ENCODE peak calls at places on chromosomes 1 and 21, in four cellular contexts. E is HCT116, T is H54, I is body of pancreas. K is an unnamed sample.

GRCh38 chr1:198496216-198497143 is 44.0 kb downstream of the ATP6V1G3 start:
- DNase-seq in E (no peak), T (no peak), I (no peak), K (no peak)

GRCh38 chr1:156618853-156619581 is at the start of gene HAPLN2:
- DNase-seq in E (no peak), T (no peak), I (peak), K (no peak)

GRCh38 chr1:203186446-203187305 is at the start of gene CHI3L1:
- DNase-seq in E (no peak), T (no peak), I (peak), K (peak)

GRCh38 chr1:25780318-25781129 is 19.5 kb upstream of the SELENON start:
- DNase-seq in E (no peak), T (no peak), I (no peak), K (no peak)

GRCh38 chr1:186681806-186682205 is 1.6 kb upstream of the PTGS2 start:
- DNase-seq in E (no peak), T (no peak), I (no peak), K (no peak)

GRCh38 chr1:187566371-187566770 is 737.6 kb downstream of the PLA2G4A start:
- DNase-seq in E (no peak), T (no peak), I (no peak), K (no peak)

GRCh38 chr1:217370757-217371156 is 260.1 kb downstream of the GPATCH2 start:
- DNase-seq in E (no peak), T (no peak), I (no peak), K (no peak)

GRCh38 chr1:247079141-247079874 is 697 bp upstream of the ZNF670 start:
- DNase-seq in E (no peak), T (no peak), I (no peak), K (peak)

GRCh38 chr21:25550352-25550751 is 56.9 kb downstream of the MRPL39 start:
- DNase-seq in E (no peak), T (no peak), I (no peak), K (no peak)

GRCh38 chr1:168792142-168792541 is 63.1 kb upstream of the DPT start:
- DNase-seq in E (no peak), T (no peak), I (no peak), K (no peak)

GRCh38 chr1:172270605-172271004 is 149.9 kb upstream of the C1orf105 start:
- DNase-seq in E (no peak), T (no peak), I (no peak), K (no peak)

DNA sequence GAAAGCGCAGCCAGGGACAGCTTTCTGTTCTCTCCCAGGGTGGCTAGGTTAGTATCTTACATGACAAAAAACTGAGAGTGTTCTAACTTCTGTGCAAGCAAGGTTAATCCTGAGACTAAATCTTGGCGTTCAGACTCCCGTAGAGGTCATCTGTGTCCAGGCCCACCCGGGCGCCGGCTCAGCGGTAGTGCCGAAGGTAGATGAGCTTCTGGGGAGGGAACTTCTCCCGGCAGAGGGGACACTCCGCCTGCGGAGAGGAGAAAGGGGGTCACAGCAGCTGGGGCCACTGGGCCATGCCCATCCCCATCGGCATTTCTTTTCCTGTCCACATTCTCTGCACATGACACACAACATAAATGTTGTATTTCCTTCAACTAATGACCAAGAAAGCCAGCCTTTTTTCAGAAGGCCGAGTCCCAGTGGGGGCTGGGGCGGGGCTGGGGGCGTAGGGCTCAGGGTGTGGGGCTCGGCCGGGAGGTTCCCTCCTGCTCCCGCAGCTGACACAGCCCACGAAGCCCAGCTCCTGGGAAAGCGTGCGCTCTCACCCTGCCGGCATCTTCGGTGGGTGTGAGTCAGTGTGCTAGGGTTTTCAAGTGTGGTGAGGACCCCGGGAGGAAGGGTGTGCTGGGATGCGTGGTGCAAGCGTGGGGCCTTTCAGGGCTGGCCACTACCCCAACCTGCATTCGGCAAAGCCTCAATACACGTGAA is 6.6 kb downstream of the PEX10 start:
- DNase-seq in E (no peak), T (no peak), I (no peak), K (no peak)
- TF ChIP-seq POLR2A in E (no peak), T (no peak), I (no peak), K (no peak)

GRCh38 chr1:11907275-11908138 is 18.7 kb downstream of the KIAA2013 start:
- DNase-seq in E (peak), T (peak), I (peak), K (peak)

GRCh38 chr1:11906870-11907269 is 19.4 kb downstream of the KIAA2013 start:
- DNase-seq in E (no peak), T (no peak), I (no peak), K (no peak)

GRCh38 chr1:11912000-11912399 is 14.2 kb downstream of the KIAA2013 start:
- DNase-seq in E (no peak), T (no peak), I (no peak), K (no peak)

GRCh38 chr1:11904978-11905377 is 21.2 kb downstream of the KIAA2013 start:
- DNase-seq in E (no peak), T (no peak), I (no peak), K (no peak)

DNA sequence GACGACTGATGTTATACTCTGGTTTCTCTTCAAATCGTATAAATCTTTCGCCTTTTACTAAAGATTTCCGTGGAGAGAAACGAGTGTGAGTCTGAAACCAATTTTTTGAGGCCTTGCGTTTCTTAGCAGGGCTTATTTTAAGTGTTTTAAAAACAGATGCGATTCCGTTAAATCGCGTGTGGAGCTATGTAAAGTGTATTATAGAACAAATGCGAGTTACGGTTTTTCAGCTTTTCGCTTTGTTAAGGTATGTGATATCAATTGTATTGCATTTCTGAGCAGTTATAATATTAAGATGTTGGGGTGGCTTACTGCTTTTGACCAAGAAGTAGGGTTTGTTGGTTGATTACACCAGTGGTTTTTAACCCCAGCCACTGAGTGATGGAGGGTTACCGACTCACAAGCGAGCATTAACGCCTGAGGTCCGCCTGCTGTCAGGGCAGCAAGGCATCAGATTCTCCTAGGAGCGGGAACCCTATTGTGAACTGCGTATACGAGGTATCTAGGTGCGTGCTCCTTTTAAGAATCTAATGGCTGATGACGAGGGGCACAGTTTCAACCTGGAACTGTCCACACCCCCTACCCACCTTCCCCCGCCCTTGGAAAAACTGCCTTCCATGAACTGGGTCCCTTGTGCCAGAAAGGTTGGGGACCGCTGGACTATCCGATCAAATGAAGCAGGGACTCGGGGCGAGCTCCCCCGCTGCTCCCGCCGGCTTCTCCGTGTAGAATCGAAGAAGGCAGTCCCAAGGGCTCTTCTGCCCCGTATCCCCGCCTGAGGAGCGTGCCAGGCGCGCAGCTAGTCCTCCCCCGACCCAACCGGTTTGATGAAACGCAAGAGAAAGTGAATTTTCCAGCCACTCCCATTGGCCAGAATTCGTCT is 17.8 kb downstream of the KIAA2013 start:
- DNase-seq in E (peak), T (peak), I (peak), K (peak)
- TF ChIP-seq POLR2A in E (peak), T (peak), I (peak), K (peak)

DNA sequence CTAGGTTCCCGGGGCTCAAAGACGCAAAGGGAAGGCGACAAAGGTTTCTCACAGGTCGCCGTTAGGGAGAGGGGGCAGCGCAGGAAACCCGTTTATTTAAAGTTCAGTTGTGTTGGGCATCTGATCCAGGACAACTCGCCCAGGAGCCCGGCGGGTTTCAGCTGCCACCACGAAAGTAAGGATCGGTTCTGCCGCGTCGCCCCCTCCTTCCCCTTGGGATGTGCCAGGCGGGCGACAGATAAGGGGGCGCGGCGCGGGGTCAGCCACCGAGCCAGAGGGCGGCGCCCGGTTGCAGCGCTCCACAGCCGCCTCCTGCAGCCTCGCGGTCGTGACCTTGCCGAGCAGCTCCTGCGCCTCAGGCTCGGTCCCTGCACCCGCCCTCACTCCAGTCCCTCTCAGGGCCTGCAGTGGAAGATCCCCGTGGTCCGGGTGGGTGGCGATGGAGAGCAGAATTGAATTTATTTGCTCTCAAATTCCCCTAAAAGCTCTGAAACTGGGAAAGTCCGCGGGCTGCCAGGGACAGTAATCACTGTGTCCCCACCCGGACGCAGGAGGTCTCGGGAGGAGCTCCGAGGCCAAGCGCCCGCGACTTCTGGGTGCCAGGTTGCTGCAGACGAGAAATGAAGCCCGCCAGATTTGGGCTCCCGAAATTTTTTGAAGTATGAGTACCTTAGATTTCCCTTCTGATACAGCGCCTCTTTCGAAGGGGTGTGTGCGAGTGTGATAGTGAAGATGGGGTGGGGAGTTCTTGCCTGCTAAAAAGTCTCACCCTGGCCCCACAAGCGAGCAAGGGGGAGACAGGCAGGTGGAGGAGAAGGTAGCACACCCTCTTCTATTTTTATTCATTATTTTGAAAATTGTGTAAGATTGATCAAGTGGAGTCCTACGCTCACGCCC is 28.4 kb upstream of the NFIA start:
- DNase-seq in E (no peak), T (no peak), I (peak), K (peak)
- TF ChIP-seq POLR2A in E (no peak), T (no peak), I (no peak), K (peak)

DNA sequence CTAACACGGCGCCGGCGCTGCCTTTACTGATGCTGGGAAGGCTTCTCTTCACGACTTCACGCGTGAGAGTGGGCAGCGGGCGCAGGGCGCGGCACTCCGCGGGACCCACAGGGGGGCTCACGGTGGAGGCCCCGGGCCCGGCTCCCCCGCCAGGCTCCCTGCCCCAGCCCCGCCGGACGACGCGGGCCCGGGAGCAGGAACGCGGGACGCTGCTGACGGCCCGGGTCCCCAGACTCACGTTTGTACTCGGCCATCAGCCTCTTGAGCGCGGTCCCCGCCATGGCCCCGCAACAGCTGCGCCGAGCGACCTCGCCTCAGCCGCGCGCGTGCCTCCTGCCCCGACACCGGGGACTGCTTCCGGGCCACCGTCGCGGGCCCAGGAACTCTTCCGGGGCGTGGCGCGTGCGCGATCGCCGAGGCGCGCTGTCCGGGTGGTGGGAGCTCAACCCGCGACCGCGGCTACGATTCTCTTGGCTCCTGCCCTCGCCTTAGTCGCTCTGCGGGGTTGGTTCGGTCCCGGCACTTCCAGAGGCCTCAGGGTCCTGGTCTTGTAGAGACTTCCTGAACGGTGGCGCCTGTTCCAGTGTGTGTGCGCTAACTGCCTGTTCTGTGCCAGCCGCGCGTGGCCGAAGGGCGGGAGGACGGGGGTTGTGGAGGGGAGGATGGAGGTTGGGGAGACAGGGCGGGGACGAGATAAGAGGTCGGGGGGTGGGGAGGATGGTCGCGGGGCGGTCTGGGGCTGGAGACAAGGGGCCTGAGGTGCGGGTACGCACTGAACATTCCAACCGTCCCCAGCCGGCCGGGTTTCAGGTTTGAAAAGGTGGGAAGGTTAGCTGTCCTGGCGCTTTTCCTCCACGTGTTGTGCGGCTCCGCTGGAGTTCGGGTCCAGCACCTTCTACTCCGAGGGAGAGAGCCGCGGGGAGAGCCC is at the start of gene UBE2G2:
- DNase-seq in E (peak), T (peak), I (peak), K (peak)
- TF ChIP-seq POLR2A in E (peak), T (peak), I (peak), K (no peak)

GRCh38 chr1:53220171-53220961 is at the start of gene CZIB:
- DNase-seq in E (peak), T (peak), I (peak), K (peak)
- TF ChIP-seq POLR2A in E (peak), T (peak), I (peak), K (peak)

DNA sequence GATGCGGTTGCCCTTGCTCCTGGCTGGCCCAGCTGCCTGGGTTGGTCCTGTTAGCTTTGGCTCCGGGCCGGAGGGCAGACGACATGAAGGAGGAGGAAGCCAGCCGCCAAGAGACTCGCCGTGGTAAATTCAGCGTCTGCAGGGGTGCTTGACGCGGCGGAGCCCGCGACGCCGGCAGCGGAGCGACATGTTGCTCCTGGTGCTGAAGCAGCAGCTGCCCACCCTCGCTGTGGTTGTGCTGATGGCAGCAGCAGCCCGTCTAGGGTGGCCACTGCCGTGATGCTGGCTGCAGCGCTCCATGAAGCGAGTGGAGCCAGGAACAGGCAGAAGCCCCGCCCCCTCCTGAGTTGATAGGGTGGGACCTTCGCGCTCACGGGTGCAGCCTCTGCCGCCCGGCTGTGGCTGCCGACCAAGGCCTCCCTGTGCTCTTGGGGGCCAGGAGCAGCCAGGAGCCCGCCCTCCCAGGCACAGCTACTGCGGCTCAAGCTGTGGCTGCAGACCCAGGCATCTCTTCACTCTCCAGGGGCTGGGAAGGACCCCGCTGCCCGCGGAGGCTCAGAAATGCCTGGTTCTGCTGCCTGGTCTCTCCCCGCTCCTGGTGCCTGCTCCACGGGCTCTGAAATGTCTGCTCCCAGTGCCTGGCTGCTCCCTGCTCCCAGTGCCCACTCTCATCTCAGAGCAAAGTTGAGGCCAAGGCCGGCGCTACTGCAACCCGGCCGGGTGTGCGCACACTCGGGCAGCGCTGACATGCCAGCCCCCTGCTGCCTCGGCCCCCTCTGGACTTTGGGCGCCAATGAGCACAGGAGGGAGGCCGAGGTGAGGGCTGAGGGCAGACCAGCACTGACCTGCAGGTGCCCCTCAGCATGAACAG is 4.4 kb upstream of the ZNF692 start:
- DNase-seq in E (no peak), T (peak), I (peak), K (peak)
- TF ChIP-seq POLR2A in E (no peak), T (peak), I (peak), K (peak)

GRCh38 chr1:211260161-211261107 is 1.3 kb downstream of the RCOR3 start:
- DNase-seq in E (no peak), T (peak), I (peak), K (peak)
- TF ChIP-seq POLR2A in E (peak), T (peak), I (peak), K (peak)

GRCh38 chr1:6601049-6601864 is 1.4 kb downstream of the KLHL21 start:
- DNase-seq in E (peak), T (peak), I (peak), K (peak)

GRCh38 chr1:6600410-6601048 is 2.1 kb downstream of the KLHL21 start:
- DNase-seq in E (no peak), T (no peak), I (no peak), K (peak)

GRCh38 chr1:6602669-6603423 is at the start of gene KLHL21:
- DNase-seq in E (peak), T (peak), I (peak), K (peak)

GRCh38 chr1:6603424-6603850 is 768 bp upstream of the KLHL21 start:
- DNase-seq in E (no peak), T (no peak), I (peak), K (peak)

DNA sequence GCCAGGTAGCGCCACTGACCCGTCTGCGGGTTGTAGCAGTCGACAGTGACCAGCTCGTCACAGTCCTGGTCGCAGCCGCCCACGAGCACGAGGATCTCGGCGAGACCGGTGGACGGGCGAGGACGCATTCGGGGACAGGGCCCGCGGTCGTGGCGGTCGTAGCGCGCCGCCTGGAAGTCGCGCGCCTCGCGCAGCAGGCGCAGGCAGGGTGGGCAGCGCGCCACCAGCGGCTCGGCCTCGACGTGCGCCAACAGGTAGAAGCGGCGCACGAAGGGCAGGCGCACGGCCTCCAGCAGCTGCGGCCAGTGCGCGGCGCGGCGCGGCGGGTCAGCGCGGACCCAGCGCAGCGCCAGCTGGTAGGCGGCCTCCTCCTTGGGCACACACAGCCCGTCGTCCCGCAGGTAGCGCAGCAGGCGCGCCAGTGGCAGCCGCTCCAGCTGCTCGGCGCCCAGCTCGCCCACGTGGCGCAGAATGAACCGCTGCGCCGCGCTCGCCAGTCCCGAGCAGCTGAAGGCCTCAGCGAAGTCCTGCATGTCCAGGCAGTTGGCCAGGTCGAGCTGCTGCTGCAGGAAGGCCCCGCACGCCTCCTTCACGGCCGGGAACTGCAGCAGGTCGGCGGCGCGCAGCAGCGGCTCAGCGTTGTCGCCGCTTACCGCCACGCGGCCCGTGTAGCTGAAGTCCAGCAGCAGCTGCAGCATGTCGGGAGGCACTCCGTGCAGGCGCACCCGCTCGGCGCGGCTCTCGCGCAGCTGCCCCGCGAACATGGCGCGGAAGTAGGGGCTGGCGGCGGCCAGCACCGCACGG is 602 bp downstream of the KLHL21 start:
- DNase-seq in E (no peak), T (no peak), I (peak), K (peak)
- TF ChIP-seq POLR2A in E (no peak), T (peak), I (no peak), K (no peak)